ENCODE peak calls at places on chromosomes 12 and 14, in five cellular contexts. K, G, P, Y and E are unnamed samples.
A peak's percentile ranks its signal among the peaks of the same experiment; 100 is the strongest.

GRCh38 chr14:64736271-64737131 is 32.3 kb downstream of the PLEKHG3 start:
- DNase-seq in K (no peak), G (no peak), P (no peak), Y (no peak), E (no peak)

GRCh38 chr12:31859232-31859977 is 99.8 kb upstream of the RESF1 start:
- DNase-seq in K (no peak), G (no peak), P (peak; percentile 28), Y (no peak), E (peak; percentile 76)

GRCh38 chr14:39203659-39204606 is 28.9 kb downstream of the PNN start:
- DNase-seq in K (no peak), G (no peak), P (no peak), Y (no peak), E (no peak)

GRCh38 chr14:97827746-97828145 is 1030.6 kb downstream of the VRK1 start:
- DNase-seq in K (no peak), G (peak; percentile 15), P (no peak), Y (no peak), E (no peak)

GRCh38 chr12:51863921-51864700 is 15.6 kb upstream of the FIGNL2 start:
- DNase-seq in K (no peak), G (no peak), P (no peak), Y (no peak), E (no peak)

GRCh38 chr12:4246116-4246515 is 27.4 kb upstream of the CCND2 start:
- DNase-seq in K (no peak), G (no peak), P (peak; percentile 24), Y (no peak), E (peak; percentile 62)

GRCh38 chr12:112126000-112126431 is 656 bp downstream of the TRAFD1 start:
- DNase-seq in K (no peak), G (no peak), P (peak; percentile 28), Y (no peak), E (no peak)

GRCh38 chr12:59070534-59070933 is 150.2 kb upstream of the LRIG3 start:
- DNase-seq in K (no peak), G (no peak), P (no peak), Y (no peak), E (no peak)

GRCh38 chr14:90624228-90624627 is 192.0 kb downstream of the TTC7B start:
- DNase-seq in K (no peak), G (peak; percentile 58), P (no peak), Y (peak; percentile 95), E (no peak)

GRCh38 chr12:108400481-108400880 is 61.4 kb upstream of the CMKLR1 start:
- DNase-seq in K (no peak), G (no peak), P (no peak), Y (no peak), E (no peak)

GRCh38 chr12:49503674-49504180 is 35.1 kb upstream of the KCNH3 start:
- DNase-seq in K (no peak), G (peak; percentile 55), P (no peak), Y (no peak), E (no peak)

GRCh38 chr14:74667758-74668157 is 45.1 kb downstream of the AREL1 start:
- DNase-seq in K (no peak), G (peak; percentile 31), P (no peak), Y (no peak), E (no peak)

GRCh38 chr12:108133482-108133881 is 4.4 kb downstream of the WSCD2 start:
- DNase-seq in K (no peak), G (no peak), P (no peak), Y (no peak), E (no peak)

GRCh38 chr12:91216871-91217270 is 34.3 kb upstream of the DCN start:
- DNase-seq in K (no peak), G (peak; percentile 77), P (no peak), Y (no peak), E (no peak)

GRCh38 chr14:76376001-76376404 is at the start of gene ESRRB:
- DNase-seq in K (no peak), G (peak; percentile 5), P (no peak), Y (no peak), E (no peak)

GRCh38 chr12:27331299-27331926 is 1.2 kb upstream of the BMAL2 start:
- DNase-seq in K (no peak), G (peak; percentile 93), P (peak; percentile 43), Y (no peak), E (peak; percentile 87)

GRCh38 chr12:132471011-132471857 is 18.7 kb upstream of the FBRSL1 start:
- DNase-seq in K (no peak), G (no peak), P (no peak), Y (no peak), E (peak; percentile 72)

GRCh38 chr12:109831929-109832328 is 1.3 kb downstream of the TRPV4 start:
- DNase-seq in K (no peak), G (no peak), P (no peak), Y (no peak), E (no peak)
- H3K4me3 ChIP-seq in K (no peak overlapping the region), G (no peak overlapping the region), P (no peak overlapping the region), Y (no peak overlapping the region), E (no peak overlapping the region)

DNA sequence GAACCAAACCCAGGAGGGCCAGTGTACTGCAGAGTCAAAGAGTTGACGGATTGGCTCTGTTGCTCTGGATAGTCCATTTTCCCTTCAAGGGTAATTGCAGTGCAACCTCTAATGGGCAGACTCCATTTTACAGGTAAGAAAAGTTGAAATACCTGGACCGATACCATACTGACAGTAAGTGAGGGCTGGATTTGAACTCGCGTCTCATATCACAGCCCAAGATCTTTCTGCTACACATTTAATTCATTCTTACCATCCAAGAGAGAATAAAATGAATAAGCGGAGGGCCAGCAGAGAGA is 356 bp upstream of the ZC3H14 start:
- DNase-seq in K (no peak), G (no peak), P (no peak), Y (no peak), E (no peak)
- TF ChIP-seq CTCF in K (no peak), G (no peak), P (no peak), Y (no peak), E (no peak)

DNA sequence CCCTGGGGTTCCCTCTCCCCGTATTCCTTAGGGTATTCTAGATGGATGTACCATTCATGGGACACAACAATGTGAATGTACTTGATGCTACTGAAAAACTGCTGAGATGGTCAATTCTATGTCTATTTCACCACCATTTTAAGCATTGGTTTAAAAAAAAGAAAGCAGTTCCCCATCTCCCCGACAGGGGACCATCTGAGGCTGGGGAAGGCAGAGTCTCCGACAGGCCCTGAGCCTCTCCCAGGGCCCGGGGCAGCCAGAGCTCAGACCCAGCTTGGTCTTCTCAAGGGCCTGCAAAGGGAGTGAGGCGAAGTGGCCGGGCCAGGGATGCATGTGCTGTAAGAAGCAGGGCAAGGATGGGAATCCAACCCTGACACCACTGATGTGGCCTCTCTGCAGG is 234.2 kb downstream of the BCL11B start:
- DNase-seq in K (no peak), G (no peak), P (no peak), Y (no peak), E (no peak)
- H3K4me3 ChIP-seq in K (no peak overlapping the region), G (no peak overlapping the region), P (no peak overlapping the region), Y (no peak overlapping the region), E (no peak overlapping the region)

DNA sequence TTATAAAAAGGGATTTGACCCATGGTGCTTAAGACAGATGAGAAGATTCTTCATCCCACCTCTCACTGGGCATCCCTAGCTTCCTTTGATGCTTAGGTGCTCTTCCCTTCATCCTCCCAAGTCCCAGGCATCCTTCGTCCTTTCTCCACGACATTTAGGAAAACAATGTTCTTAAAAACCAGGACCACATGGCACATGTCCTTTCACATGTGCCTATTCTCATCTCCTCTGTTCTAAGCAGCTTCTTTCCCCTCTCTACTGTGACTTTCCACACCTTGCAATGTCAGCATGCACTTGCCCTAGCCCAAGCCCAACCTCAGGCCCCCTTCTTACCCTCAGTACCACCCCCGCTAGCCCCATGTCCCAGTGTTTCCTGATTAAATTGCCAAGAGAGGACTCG is 12.2 kb downstream of the TPH2 start:
- DNase-seq in K (no peak), G (no peak), P (no peak), Y (no peak), E (no peak)
- TF ChIP-seq CTCF in K (no peak), G (no peak), P (no peak), Y (no peak), E (no peak)

GRCh38 chr12:72272731-72273498 is 745 bp downstream of the TRHDE start:
- DNase-seq in K (no peak), G (no peak), P (peak; percentile 5), Y (no peak), E (no peak)

GRCh38 chr12:72269491-72269890 is 2.7 kb upstream of the TRHDE start:
- DNase-seq in K (no peak), G (no peak), P (no peak), Y (no peak), E (no peak)

GRCh38 chr12:72271741-72272661 is at the start of gene TRHDE:
- DNase-seq in K (no peak), G (peak; percentile 12), P (peak; percentile 3), Y (peak; percentile 18), E (no peak)

GRCh38 chr12:72270246-72270645 is 1.9 kb upstream of the TRHDE start:
- DNase-seq in K (no peak), G (no peak), P (no peak), Y (no peak), E (no peak)

GRCh38 chr12:72271401-72271740 is 799 bp upstream of the TRHDE start:
- DNase-seq in K (no peak), G (no peak), P (peak; percentile 1), Y (no peak), E (no peak)
- H3K4me3 ChIP-seq in K (peak overlapping the region; percentile 82), G (peak overlapping the region; percentile 44), P (no peak overlapping the region), Y (no peak overlapping the region), E (no peak overlapping the region)

DNA sequence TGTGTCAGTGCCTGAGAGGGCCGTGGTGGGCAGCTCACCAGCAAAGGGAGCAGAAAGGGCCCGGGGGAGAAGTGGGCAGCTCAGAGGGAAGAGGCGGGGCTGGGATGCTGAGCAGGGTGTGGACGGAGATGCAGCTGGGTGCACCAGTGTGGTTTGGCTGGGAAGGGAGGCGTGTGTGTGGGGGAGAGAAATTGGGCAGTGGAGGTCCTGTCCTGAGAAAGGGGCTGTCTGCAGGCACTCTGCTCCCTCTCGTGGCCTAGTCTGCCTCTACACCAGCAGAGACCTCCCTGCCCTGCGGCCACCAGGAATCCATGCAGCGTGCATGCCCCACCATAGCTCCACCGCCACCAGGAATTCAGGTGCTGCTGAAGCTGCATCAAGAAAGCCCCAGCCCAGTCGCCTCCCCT is 6.4 kb downstream of the TMEM121 start:
- DNase-seq in K (no peak), G (peak; percentile 22), P (no peak), Y (no peak), E (peak; percentile 84)
- TF ChIP-seq CTCF in K (no peak), G (peak; percentile 38), P (peak; percentile 68), Y (peak; percentile 5), E (peak; percentile 70)

DNA sequence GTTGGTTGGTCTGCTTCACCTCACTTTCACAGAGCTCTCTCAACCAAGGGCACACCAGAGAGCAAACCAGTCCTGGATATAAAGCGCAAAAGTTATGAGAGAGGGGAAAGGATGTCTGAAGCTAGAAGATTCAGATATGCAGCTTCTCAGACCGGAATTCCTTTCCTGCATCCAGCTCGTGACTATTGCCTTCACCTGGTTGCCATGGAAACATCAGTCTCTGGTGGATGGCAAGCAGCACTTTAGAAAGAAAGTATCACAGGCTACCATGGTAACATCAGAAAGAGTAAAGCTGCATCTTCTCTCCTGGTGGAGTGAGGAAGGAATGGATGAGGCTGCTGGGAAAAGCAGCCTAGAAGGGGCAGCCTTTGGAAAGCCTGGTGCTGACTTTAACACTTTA is 13.7 kb downstream of the REM2 start:
- DNase-seq in K (no peak), G (no peak), P (no peak), Y (no peak), E (no peak)
- H3K4me3 ChIP-seq in K (no peak overlapping the region), G (no peak overlapping the region), P (no peak overlapping the region), Y (no peak overlapping the region), E (no peak overlapping the region)

DNA sequence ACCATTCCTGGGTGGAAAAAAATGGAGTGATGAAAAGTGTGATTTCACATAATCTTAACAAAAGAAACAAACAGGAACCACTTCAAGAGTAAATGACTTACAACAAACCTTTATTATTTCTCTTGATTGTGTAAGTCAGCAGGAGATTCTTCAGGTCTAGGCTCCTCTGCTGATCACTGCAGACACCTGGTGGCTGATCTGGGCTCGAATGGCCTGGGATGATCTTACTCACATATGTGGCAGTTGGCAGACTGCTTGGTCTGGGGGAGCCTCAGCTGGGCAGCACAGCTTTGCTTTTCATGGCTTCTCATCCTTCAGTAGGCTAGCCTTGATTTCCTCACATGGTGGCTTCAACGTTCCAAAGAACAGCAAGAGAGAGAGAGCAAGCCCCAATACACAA is 215.4 kb upstream of the PRICKLE1 start:
- DNase-seq in K (no peak), G (no peak), P (no peak), Y (no peak), E (no peak)
- TF ChIP-seq CTCF in K (no peak), G (no peak), P (no peak), Y (no peak), E (no peak)